ENCODE peak calls at places on chromosomes 16 and 17, in four cellular contexts. L, K, J and X are unnamed samples.

GRCh38 chr16:55367796-55368195 is 43.8 kb downstream of the IRX6 start:
- DNase-seq in L (no peak), K (no peak), J (no peak), X (no peak)

GRCh38 chr17:42493324-42493723 is 34.6 kb downstream of the ATP6V0A1 start:
- DNase-seq in L (no peak), K (no peak), J (no peak), X (no peak)

GRCh38 chr17:418421-418751 is 65.8 kb upstream of the RPH3AL start:
- DNase-seq in L (no peak), K (no peak), J (no peak), X (no peak)

GRCh38 chr17:64984776-64985521 is 65.7 kb upstream of the LRRC37A3 start:
- DNase-seq in L (no peak), K (no peak), J (no peak), X (no peak)

GRCh38 chr17:50110591-50111349 is 15.6 kb downstream of the PDK2 start:
- DNase-seq in L (no peak), K (no peak), J (no peak), X (no peak)

GRCh38 chr16:51133130-51133529 is 17.9 kb downstream of the SALL1 start:
- DNase-seq in L (no peak), K (no peak), J (no peak), X (no peak)

GRCh38 chr16:56346131-56346890 is 79.0 kb downstream of the AMFR start:
- DNase-seq in L (no peak), K (no peak), J (no peak), X (no peak)

GRCh38 chr17:55730808-55731207 is 8.1 kb upstream of the TMEM100 start:
- DNase-seq in L (no peak), K (no peak), J (no peak), X (no peak)